ENCODE peak calls at places on chromosomes 2 and 18, in nine cellular contexts. A, Y, O, Q, K, V, I, Z and B are unnamed samples.

GRCh38 chr2:128404709-128405466 is 86.2 kb upstream of the HS6ST1 start:
- DNase-seq in A (no peak), Y (no peak), O (no peak), Q (no peak), K (no peak), V (no peak), I (no peak), Z (no peak), B (no peak)

GRCh38 chr2:3470166-3470651 is 49.1 kb downstream of the ADI1 start:
- DNase-seq in A (no peak), Y (no peak), O (peak), Q (peak), K (peak), V (no peak), I (no peak), Z (no peak), B (peak)

GRCh38 chr2:27308359-27308875 is at the start of gene UCN:
- DNase-seq in A (no peak), Y (no peak), O (peak), Q (peak), K (peak), V (no peak), I (peak), Z (no peak), B (peak)

GRCh38 chr2:11901351-11902069 is 155.1 kb downstream of the LPIN1 start:
- DNase-seq in A (no peak), Y (no peak), O (no peak), Q (no peak), K (no peak), V (no peak), I (no peak), Z (no peak), B (no peak)

GRCh38 chr2:82879803-82880202 is 1579.3 kb downstream of the SUCLG1 start:
- DNase-seq in A (no peak), Y (peak), O (no peak), Q (no peak), K (no peak), V (no peak), I (no peak), Z (no peak), B (no peak)

GRCh38 chr2:65320042-65320711 is 92.5 kb downstream of the ACTR2 start:
- DNase-seq in A (peak), Y (peak), O (peak), Q (peak), K (peak), V (peak), I (no peak), Z (peak), B (peak)

GRCh38 chr18:74745658-74746403 is 148.2 kb downstream of the ZNF407 start:
- DNase-seq in A (peak), Y (peak), O (peak), Q (peak), K (peak), V (no peak), I (no peak), Z (peak), B (peak)

GRCh38 chr2:148675708-148676107 is 31.2 kb downstream of the EPC2 start:
- DNase-seq in A (no peak), Y (no peak), O (no peak), Q (peak), K (no peak), V (no peak), I (no peak), Z (no peak), B (peak)

GRCh38 chr18:58221060-58221725 is 177.2 kb downstream of the NEDD4L start:
- DNase-seq in A (peak), Y (peak), O (peak), Q (peak), K (peak), V (no peak), I (no peak), Z (peak), B (peak)

GRCh38 chr2:66489433-66489832 is 54.5 kb downstream of the MEIS1 start:
- DNase-seq in A (no peak), Y (no peak), O (no peak), Q (no peak), K (no peak), V (no peak), I (no peak), Z (no peak), B (no peak)

GRCh38 chr2:116809074-116809473 is 1005.4 kb upstream of the DDX18 start:
- DNase-seq in A (no peak), Y (peak), O (no peak), Q (no peak), K (no peak), V (no peak), I (no peak), Z (no peak), B (no peak)

GRCh38 chr2:5493256-5493655 is 198.9 kb upstream of the SOX11 start:
- DNase-seq in A (no peak), Y (no peak), O (no peak), Q (no peak), K (no peak), V (no peak), I (no peak), Z (no peak), B (no peak)

GRCh38 chr2:201070966-201071304 is 536 bp downstream of the HYCC2 start:
- DNase-seq in A (no peak), Y (peak), O (peak), Q (no peak), K (peak), V (no peak), I (peak), Z (peak), B (no peak)

GRCh38 chr18:13889661-13890060 is 25.7 kb downstream of the MC2R start:
- DNase-seq in A (no peak), Y (peak), O (peak), Q (no peak), K (peak), V (no peak), I (no peak), Z (peak), B (peak)

GRCh38 chr18:13890962-13891361 is 24.4 kb downstream of the MC2R start:
- DNase-seq in A (no peak), Y (no peak), O (no peak), Q (no peak), K (no peak), V (no peak), I (no peak), Z (no peak), B (no peak)

GRCh38 chr18:13895505-13896033 is 19.8 kb downstream of the MC2R start:
- DNase-seq in A (no peak), Y (no peak), O (no peak), Q (no peak), K (no peak), V (no peak), I (no peak), Z (no peak), B (no peak)

GRCh38 chr18:13893418-13893760 is 21.9 kb downstream of the MC2R start:
- DNase-seq in A (no peak), Y (no peak), O (no peak), Q (no peak), K (no peak), V (peak), I (no peak), Z (no peak), B (no peak)

DNA sequence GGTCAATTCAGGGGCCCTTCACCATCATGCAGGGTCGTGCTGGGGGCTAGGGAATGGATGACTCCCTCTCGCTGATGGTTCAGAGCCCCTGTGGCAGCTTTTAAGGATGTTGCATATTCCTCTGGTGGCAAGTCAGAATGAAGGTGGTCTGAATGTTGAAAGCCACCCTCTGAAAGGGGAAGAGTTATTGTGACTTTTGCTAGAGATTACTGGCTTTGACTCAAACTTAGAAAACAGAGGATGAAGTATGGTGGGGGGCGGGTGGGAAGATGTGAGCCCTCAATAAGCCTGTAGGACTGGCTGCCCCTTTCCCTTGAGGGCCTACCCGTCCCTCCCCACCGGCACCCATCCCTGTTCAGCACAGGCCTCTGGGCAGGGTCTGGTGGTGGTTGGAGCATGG is 23.2 kb downstream of the MC2R start:
- DNase-seq in A (no peak), Y (no peak), O (no peak), Q (no peak), K (no peak), V (no peak), I (no peak), Z (no peak), B (no peak)
- TF ChIP-seq EZH2 in A (no peak), Y (no peak), O (no peak), Q (no peak), K (no peak), V (no peak), I (no peak), Z (no peak), B (no peak)

GRCh38 chr2:36403675-36404230 is 48.2 kb downstream of the CRIM1 start:
- DNase-seq in A (peak), Y (peak), O (peak), Q (peak), K (peak), V (no peak), I (no peak), Z (peak), B (peak)
- H3K4me2 ChIP-seq in A (peak), Y (peak), O (peak), Q (no peak), K (peak), V (no peak), I (no peak), Z (no peak), B (peak)

GRCh38 chr2:19361325-19361990 is 3.0 kb upstream of the OSR1 start:
- DNase-seq in A (no peak), Y (no peak), O (no peak), Q (peak), K (peak), V (no peak), I (peak), Z (no peak), B (no peak)
- H3K9ac ChIP-seq in A (no peak), Y (no peak), O (peak), Q (no peak), K (peak), V (no peak), I (no peak), Z (no peak), B (peak)

GRCh38 chr18:78973357-78974083 is 6.1 kb upstream of the SALL3 start:
- DNase-seq in A (no peak), Y (no peak), O (no peak), Q (no peak), K (no peak), V (no peak), I (peak), Z (no peak), B (no peak)

GRCh38 chr18:78976697-78977626 is 2.7 kb upstream of the SALL3 start:
- DNase-seq in A (no peak), Y (no peak), O (no peak), Q (no peak), K (no peak), V (no peak), I (peak), Z (no peak), B (no peak)

GRCh38 chr18:78975699-78976098 is 3.9 kb upstream of the SALL3 start:
- DNase-seq in A (no peak), Y (no peak), O (no peak), Q (no peak), K (no peak), V (no peak), I (no peak), Z (no peak), B (no peak)

GRCh38 chr18:78974115-78974740 is 5.4 kb upstream of the SALL3 start:
- DNase-seq in A (no peak), Y (no peak), O (no peak), Q (no peak), K (no peak), V (no peak), I (peak), Z (no peak), B (no peak)

GRCh38 chr18:78975282-78975681 is 4.3 kb upstream of the SALL3 start:
- DNase-seq in A (no peak), Y (no peak), O (no peak), Q (no peak), K (no peak), V (no peak), I (peak), Z (no peak), B (no peak)
- TF ChIP-seq EZH2 in A (no peak), Y (no peak), O (peak), Q (no peak), K (peak), V (no peak), I (no peak), Z (no peak), B (no peak)

GRCh38 chr2:84846732-84847131 is 34.2 kb downstream of the TRABD2A start:
- DNase-seq in A (no peak), Y (no peak), O (peak), Q (no peak), K (peak), V (no peak), I (no peak), Z (no peak), B (peak)
- H3K4me2 ChIP-seq in A (no peak), Y (no peak), O (peak), Q (no peak), K (no peak), V (no peak), I (no peak), Z (no peak), B (peak)